ENCODE peak calls at places on chromosomes 11 and 22, in four cellular contexts. One of them, this sample, is unnamed.

GRCh38 chr11:101844608-101845007 is 70.2 kb upstream of the CEP126 start:
- DNase-seq in vagina: no peak
- DNase-seq in smooth muscle cell of the brain vasculature: no peak
- DNase-seq in HCT116: no peak
- DNase-seq in this sample: no peak

GRCh38 chr11:119843760-119844330 is 114.8 kb upstream of the NECTIN1 start:
- DNase-seq in smooth muscle cell of the brain vasculature: no peak
- DNase-seq in HCT116: no peak
- DNase-seq in vagina: no peak
- DNase-seq in this sample: no peak

GRCh38 chr22:22720724-22721261 is 76.4 kb downstream of the GGTLC2 start:
- DNase-seq in HCT116: no peak
- DNase-seq in smooth muscle cell of the brain vasculature: no peak
- DNase-seq in vagina: no peak
- DNase-seq in this sample: no peak

GRCh38 chr22:27749597-27750225 is 51.8 kb downstream of the MN1 start:
- DNase-seq in smooth muscle cell of the brain vasculature: peak
- DNase-seq in vagina: no peak
- DNase-seq in HCT116: no peak
- DNase-seq in this sample: no peak

GRCh38 chr11:45857834-45858492 is 10.7 kb downstream of the CRY2 start:
- DNase-seq in HCT116: no peak
- DNase-seq in smooth muscle cell of the brain vasculature: no peak
- DNase-seq in vagina: no peak
- DNase-seq in this sample: no peak

GRCh38 chr11:72439455-72439854 is 5.1 kb upstream of the CLPB start:
- DNase-seq in HCT116: no peak
- DNase-seq in smooth muscle cell of the brain vasculature: no peak
- DNase-seq in vagina: no peak
- DNase-seq in this sample: no peak

GRCh38 chr11:38226684-38227083 is 1628.6 kb upstream of the RAG2 start:
- DNase-seq in smooth muscle cell of the brain vasculature: no peak
- DNase-seq in vagina: no peak
- DNase-seq in HCT116: no peak
- DNase-seq in this sample: no peak

GRCh38 chr11:99494065-99494464 is 473.3 kb downstream of the CNTN5 start:
- DNase-seq in smooth muscle cell of the brain vasculature: no peak
- DNase-seq in vagina: no peak
- DNase-seq in HCT116: no peak
- DNase-seq in this sample: no peak

GRCh38 chr11:1298695-1299492 is 10.5 kb downstream of the TOLLIP start:
- DNase-seq in HCT116: no peak
- DNase-seq in vagina: no peak
- DNase-seq in smooth muscle cell of the brain vasculature: no peak
- DNase-seq in this sample: no peak

GRCh38 chr22:39556970-39557811 is 13.4 kb upstream of the CACNA1I start:
- DNase-seq in smooth muscle cell of the brain vasculature: no peak
- DNase-seq in HCT116: no peak
- DNase-seq in vagina: no peak
- DNase-seq in this sample: no peak

GRCh38 chr11:40328890-40329617 is 1130.4 kb downstream of the LRRC4C start:
- DNase-seq in vagina: no peak
- DNase-seq in smooth muscle cell of the brain vasculature: peak
- DNase-seq in HCT116: no peak
- DNase-seq in this sample: peak

GRCh38 chr11:111814106-111814505 is 47.9 kb upstream of the PPP2R1B start:
- DNase-seq in vagina: no peak
- DNase-seq in HCT116: no peak
- DNase-seq in smooth muscle cell of the brain vasculature: no peak
- DNase-seq in this sample: no peak

GRCh38 chr22:28710112-28710888 is 30.7 kb upstream of the TTC28 start:
- DNase-seq in vagina: no peak
- DNase-seq in HCT116: no peak
- DNase-seq in smooth muscle cell of the brain vasculature: peak
- DNase-seq in this sample: no peak

GRCh38 chr11:57406337-57406904 is 16.0 kb upstream of the PRG2 start:
- DNase-seq in vagina: no peak
- DNase-seq in HCT116: no peak
- DNase-seq in smooth muscle cell of the brain vasculature: no peak
- DNase-seq in this sample: no peak

GRCh38 chr11:71447791-71448256 is 369 bp downstream of the DHCR7 start:
- DNase-seq in smooth muscle cell of the brain vasculature: no peak
- DNase-seq in HCT116: no peak
- DNase-seq in vagina: no peak
- DNase-seq in this sample: peak

GRCh38 chr22:28112548-28113043 is 193.5 kb upstream of the PITPNB start:
- DNase-seq in vagina: no peak
- DNase-seq in smooth muscle cell of the brain vasculature: peak
- DNase-seq in HCT116: peak
- DNase-seq in this sample: no peak

GRCh38 chr11:14578551-14578956 is 58.4 kb upstream of the PSMA1 start:
- DNase-seq in smooth muscle cell of the brain vasculature: no peak
- DNase-seq in HCT116: no peak
- DNase-seq in vagina: no peak
- DNase-seq in this sample: no peak

GRCh38 chr11:101974771-101975170 is 58.4 kb upstream of the ANGPTL5 start:
- DNase-seq in smooth muscle cell of the brain vasculature: no peak
- DNase-seq in vagina: no peak
- DNase-seq in HCT116: no peak
- DNase-seq in this sample: no peak

GRCh38 chr11:111675891-111676290 is 73.6 kb downstream of the SIK2 start:
- DNase-seq in vagina: no peak
- DNase-seq in HCT116: no peak
- DNase-seq in smooth muscle cell of the brain vasculature: no peak
- DNase-seq in this sample: no peak

GRCh38 chr22:42389137-42389536 is 43.1 kb downstream of the NFAM1 start:
- DNase-seq in HCT116: no peak
- DNase-seq in smooth muscle cell of the brain vasculature: no peak
- DNase-seq in vagina: no peak
- DNase-seq in this sample: no peak

GRCh38 chr11:42410251-42410956 is 901.4 kb upstream of the API5 start:
- DNase-seq in vagina: no peak
- DNase-seq in smooth muscle cell of the brain vasculature: no peak
- DNase-seq in HCT116: no peak
- DNase-seq in this sample: no peak

GRCh38 chr22:33563568-33563967 is 356.7 kb downstream of the LARGE1 start:
- DNase-seq in smooth muscle cell of the brain vasculature: no peak
- DNase-seq in HCT116: no peak
- DNase-seq in vagina: no peak
- DNase-seq in this sample: no peak

GRCh38 chr11:111671383-111671782 is 69.1 kb downstream of the SIK2 start:
- DNase-seq in vagina: no peak
- DNase-seq in smooth muscle cell of the brain vasculature: no peak
- DNase-seq in HCT116: no peak
- DNase-seq in this sample: no peak

GRCh38 chr22:30547188-30547587 is 647 bp upstream of the SEC14L6 start:
- DNase-seq in vagina: no peak
- DNase-seq in smooth muscle cell of the brain vasculature: no peak
- DNase-seq in HCT116: no peak
- DNase-seq in this sample: no peak

GRCh38 chr22:39327995-39328754 is 8.8 kb upstream of the RPL3 start:
- DNase-seq in smooth muscle cell of the brain vasculature: no peak
- DNase-seq in HCT116: no peak
- DNase-seq in vagina: no peak
- DNase-seq in this sample: no peak

GRCh38 chr22:27252282-27253049 is 549.1 kb downstream of the MN1 start:
- DNase-seq in smooth muscle cell of the brain vasculature: no peak
- DNase-seq in vagina: no peak
- DNase-seq in HCT116: no peak
- DNase-seq in this sample: no peak

GRCh38 chr22:36731916-36732315 is 28.4 kb upstream of the CACNG2 start:
- DNase-seq in HCT116: no peak
- DNase-seq in vagina: peak
- DNase-seq in smooth muscle cell of the brain vasculature: no peak
- DNase-seq in this sample: no peak

GRCh38 chr11:94880216-94880615 is 93.1 kb downstream of the CWC15 start:
- DNase-seq in smooth muscle cell of the brain vasculature: no peak
- DNase-seq in HCT116: peak
- DNase-seq in vagina: no peak
- DNase-seq in this sample: no peak

GRCh38 chr11:88042238-88043032 is 132.8 kb downstream of the RAB38 start:
- DNase-seq in smooth muscle cell of the brain vasculature: no peak
- DNase-seq in HCT116: no peak
- DNase-seq in vagina: no peak
- DNase-seq in this sample: no peak

GRCh38 chr11:33319965-33320813 is 63.0 kb downstream of the HIPK3 start:
- DNase-seq in smooth muscle cell of the brain vasculature: no peak
- DNase-seq in HCT116: no peak
- DNase-seq in vagina: no peak
- DNase-seq in this sample: no peak

GRCh38 chr11:10750838-10751580 is at the start of gene CTR9:
- DNase-seq in HCT116: peak
- DNase-seq in vagina: no peak
- DNase-seq in smooth muscle cell of the brain vasculature: peak
- DNase-seq in this sample: peak

GRCh38 chr11:59706518-59707285 is 6.9 kb downstream of the OR10V1 start:
- DNase-seq in HCT116: peak
- DNase-seq in vagina: no peak
- DNase-seq in smooth muscle cell of the brain vasculature: no peak
- DNase-seq in this sample: no peak

GRCh38 chr11:1049431-1049891 is 12.9 kb upstream of the MUC6 start:
- DNase-seq in vagina: no peak
- DNase-seq in HCT116: no peak
- DNase-seq in smooth muscle cell of the brain vasculature: no peak
- DNase-seq in this sample: no peak

GRCh38 chr11:112366777-112367176 is 106.1 kb upstream of the PLET1 start:
- DNase-seq in vagina: peak
- DNase-seq in smooth muscle cell of the brain vasculature: no peak
- DNase-seq in HCT116: no peak
- DNase-seq in this sample: no peak

GRCh38 chr11:65546217-65546958 is 11.8 kb downstream of the LTBP3 start:
- DNase-seq in HCT116: peak
- DNase-seq in smooth muscle cell of the brain vasculature: no peak
- DNase-seq in vagina: no peak
- DNase-seq in this sample: no peak

GRCh38 chr11:95764267-95764898 is 25.2 kb downstream of the FAM76B start:
- DNase-seq in smooth muscle cell of the brain vasculature: peak
- DNase-seq in HCT116: peak
- DNase-seq in vagina: no peak
- DNase-seq in this sample: peak

GRCh38 chr11:101996106-101996505 is 51.1 kb upstream of the CFAP300 start:
- DNase-seq in HCT116: no peak
- DNase-seq in smooth muscle cell of the brain vasculature: no peak
- DNase-seq in vagina: no peak
- DNase-seq in this sample: no peak